ENCODE peak calls at places on chromosomes 6 and 20, in eight cellular contexts. W is left ventricle myocardium inferior; N is fibroblast of the conjunctiva; J is MM.1S; G is iPS-NIHi11; X is endothelial cell; Z is type B pancreatic cell; H is stimulated activated CD8-positive, alpha-beta memory T cell treated with anti-CD3 and anti-CD28 coated beads, Interleukin-12 subunit alpha, Interleukin-12 subunit beta, amount 100 ng/mL, for 4 hours. R is an unnamed sample.

GRCh38 chr6:34170341-34170740 is 24.5 kb upstream of the GRM4 start:
- DNase-seq in W (no peak), N (no peak), J (no peak), G (no peak), X (no peak), Z (no peak), H (no peak), R (no peak)

GRCh38 chr6:53734473-53735299 is 60.1 kb upstream of the LRRC1 start:
- DNase-seq in W (peak), N (no peak), J (peak), G (peak), X (peak), Z (no peak), H (no peak), R (peak)

GRCh38 chr6:25449774-25450173 is 170.6 kb downstream of the CARMIL1 start:
- DNase-seq in W (no peak), N (no peak), J (no peak), G (peak), X (no peak), Z (no peak), H (no peak), R (no peak)

GRCh38 chr6:170282512-170283158 is 8.2 kb downstream of the DLL1 start:
- DNase-seq in W (no peak), N (no peak), J (no peak), G (no peak), X (no peak), Z (no peak), H (no peak), R (no peak)

GRCh38 chr6:85116475-85116874 is 333.4 kb upstream of the NT5E start:
- DNase-seq in W (no peak), N (no peak), J (no peak), G (no peak), X (no peak), Z (no peak), H (no peak), R (no peak)

GRCh38 chr20:61923371-61924166 is 142.1 kb downstream of the TAF4 start:
- DNase-seq in W (no peak), N (no peak), J (no peak), G (no peak), X (no peak), Z (no peak), H (no peak), R (no peak)

GRCh38 chr20:49631074-49631716 is 63.3 kb upstream of the PTGIS start:
- DNase-seq in W (no peak), N (no peak), J (no peak), G (no peak), X (no peak), Z (no peak), H (no peak), R (no peak)

GRCh38 chr20:37265152-37265551 is 3.5 kb upstream of the GHRH start:
- DNase-seq in W (no peak), N (no peak), J (no peak), G (no peak), X (no peak), Z (no peak), H (no peak), R (no peak)

GRCh38 chr20:57417830-57418780 is 26.9 kb downstream of the RBM38 start:
- DNase-seq in W (no peak), N (no peak), J (peak), G (no peak), X (no peak), Z (no peak), H (no peak), R (peak)

GRCh38 chr6:13536796-13537526 is 37.4 kb upstream of the SIRT5 start:
- DNase-seq in W (no peak), N (no peak), J (no peak), G (no peak), X (no peak), Z (no peak), H (no peak), R (no peak)

GRCh38 chr20:31720486-31721407 is 1.9 kb downstream of the BCL2L1 start:
- DNase-seq in W (no peak), N (no peak), J (peak), G (no peak), X (no peak), Z (no peak), H (peak), R (no peak)

GRCh38 chr6:87154641-87155271 is 609 bp upstream of the ZNF292 start:
- DNase-seq in W (no peak), N (peak), J (peak), G (peak), X (no peak), Z (no peak), H (no peak), R (peak)

GRCh38 chr6:137958809-137959565 is 91.9 kb downstream of the TNFAIP3 start:
- DNase-seq in W (no peak), N (no peak), J (no peak), G (no peak), X (no peak), Z (no peak), H (no peak), R (no peak)

GRCh38 chr20:20547876-20548266 is 164.6 kb downstream of the RALGAPA2 start:
- DNase-seq in W (no peak), N (no peak), J (no peak), G (no peak), X (no peak), Z (no peak), H (no peak), R (no peak)

GRCh38 chr6:129501401-129502051 is 208.5 kb downstream of the ARHGAP18 start:
- DNase-seq in W (no peak), N (peak), J (peak), G (peak), X (no peak), Z (peak), H (no peak), R (peak)

GRCh38 chr20:32580970-32581838 is 3.9 kb downstream of the NOL4L start:
- DNase-seq in W (no peak), N (no peak), J (no peak), G (no peak), X (no peak), Z (no peak), H (no peak), R (peak)

GRCh38 chr6:43848992-43849391 is 79.0 kb downstream of the VEGFA start:
- DNase-seq in W (no peak), N (no peak), J (no peak), G (no peak), X (no peak), Z (no peak), H (no peak), R (no peak)

GRCh38 chr6:40896696-40897095 is 142.3 kb downstream of the UNC5CL start:
- DNase-seq in W (no peak), N (no peak), J (no peak), G (no peak), X (no peak), Z (no peak), H (no peak), R (no peak)

GRCh38 chr20:9071976-9072726 is 3.3 kb downstream of the PLCB4 start:
- DNase-seq in W (no peak), N (no peak), J (no peak), G (no peak), X (no peak), Z (no peak), H (no peak), R (no peak)

GRCh38 chr6:37622639-37623038 is 75.0 kb downstream of the MDGA1 start:
- DNase-seq in W (no peak), N (no peak), J (no peak), G (no peak), X (no peak), Z (no peak), H (no peak), R (peak)

GRCh38 chr20:31924561-31924960 is 27.3 kb downstream of the PDRG1 start:
- DNase-seq in W (no peak), N (no peak), J (no peak), G (no peak), X (no peak), Z (no peak), H (no peak), R (no peak)

GRCh38 chr6:127790571-127790970 is 110.3 kb downstream of the THEMIS start:
- DNase-seq in W (no peak), N (no peak), J (no peak), G (no peak), X (no peak), Z (no peak), H (no peak), R (no peak)

GRCh38 chr6:96065211-96065610 is 49.4 kb downstream of the FUT9 start:
- DNase-seq in W (no peak), N (no peak), J (no peak), G (no peak), X (no peak), Z (no peak), H (no peak), R (no peak)

GRCh38 chr6:137105375-137105774 is 60.6 kb upstream of the IL20RA start:
- DNase-seq in W (no peak), N (no peak), J (no peak), G (no peak), X (no peak), Z (no peak), H (no peak), R (no peak)

GRCh38 chr6:154399097-154399496 is 42.5 kb upstream of the IPCEF1 start:
- DNase-seq in W (no peak), N (no peak), J (no peak), G (no peak), X (no peak), Z (no peak), H (no peak), R (no peak)

GRCh38 chr6:154370545-154370944 is 13.9 kb upstream of the IPCEF1 start:
- DNase-seq in W (no peak), N (peak), J (no peak), G (peak), X (peak), Z (no peak), H (no peak), R (peak)

GRCh38 chr20:48951646-48952045 is 30.1 kb downstream of the ARFGEF2 start:
- DNase-seq in W (no peak), N (no peak), J (no peak), G (no peak), X (no peak), Z (no peak), H (no peak), R (no peak)

GRCh38 chr6:131958551-131959470 is 7.6 kb upstream of the CCN2 start:
- DNase-seq in W (no peak), N (no peak), J (no peak), G (no peak), X (no peak), Z (no peak), H (no peak), R (no peak)

GRCh38 chr6:103858003-103858402 is 1001.7 kb downstream of the HACE1 start:
- DNase-seq in W (no peak), N (no peak), J (no peak), G (no peak), X (no peak), Z (no peak), H (no peak), R (no peak)